ENCODE peak calls at places on chromosomes 1 and 21, in nine cellular contexts. E is K562, W is Peyer's patch, S is cardiac fibroblast, Z is right atrium auricular region, R is lower leg skin, T is cardiac muscle cell, Q is MCF 10A, B is astrocyte of the spinal cord. Y is an unnamed sample.

GRCh38 chr1:226638001-226638601 is 89.5 kb downstream of the STUM start:
- DNase-seq in Z (no peak), E (no peak), S (no peak), T (no peak), W (peak), B (no peak), Q (no peak), R (peak), Y (no peak)

GRCh38 chr1:193260925-193261324 is 74.5 kb upstream of the B3GALT2 start:
- DNase-seq in W (no peak), E (no peak), T (no peak), R (no peak), S (no peak), Q (no peak), B (no peak), Z (no peak), Y (no peak)

GRCh38 chr1:204989266-204990058 is 53.5 kb upstream of the CNTN2 start:
- DNase-seq in B (peak), R (peak), Z (no peak), W (peak), E (peak), Q (peak), T (peak), S (peak), Y (peak)

GRCh38 chr1:219900201-219900600 is 28.2 kb downstream of the SLC30A10 start:
- DNase-seq in B (peak), Q (no peak), Z (no peak), W (no peak), S (no peak), E (no peak), T (no peak), R (no peak), Y (no peak)

GRCh38 chr1:227318852-227319607 is 738 bp upstream of the CDC42BPA start:
- DNase-seq in B (peak), T (peak), W (no peak), Q (peak), E (peak), R (peak), S (peak), Z (peak), Y (peak)

GRCh38 chr1:51575406-51576084 is 41.3 kb upstream of the OSBPL9 start:
- DNase-seq in T (no peak), W (no peak), Z (no peak), Q (peak), R (no peak), E (no peak), B (peak), S (peak), Y (no peak)

GRCh38 chr1:211830330-211831142 is at the start of gene LPGAT1:
- DNase-seq in Z (peak), S (peak), W (peak), T (peak), B (peak), Q (peak), E (peak), R (peak), Y (peak)

GRCh38 chr1:1347663-1348419 is 1.4 kb downstream of the DVL1 start:
- DNase-seq in B (peak), R (no peak), T (peak), E (peak), W (peak), Z (no peak), Q (peak), S (no peak), Y (no peak)

GRCh38 chr1:205767248-205767647 is 8.0 kb downstream of the RAB29 start:
- DNase-seq in S (no peak), Z (no peak), Q (no peak), R (no peak), E (no peak), B (no peak), W (no peak), T (no peak), Y (no peak)

GRCh38 chr1:55034476-55035133 is 4.7 kb upstream of the PCSK9 start:
- DNase-seq in R (no peak), E (no peak), T (no peak), Q (no peak), B (no peak), Z (no peak), W (no peak), S (no peak), Y (no peak)

GRCh38 chr1:37682334-37682987 is 9.9 kb upstream of the CDCA8 start:
- DNase-seq in R (peak), B (peak), Q (peak), E (peak), S (peak), T (peak), Z (peak), W (peak), Y (peak)

GRCh38 chr21:41932576-41933258 is 21.1 kb downstream of the C2CD2 start:
- DNase-seq in E (peak), Q (peak), W (no peak), T (no peak), S (no peak), R (no peak), Z (peak), B (no peak), Y (no peak)

GRCh38 chr1:16112558-16113555 is 39.4 kb upstream of the FAM131C start:
- DNase-seq in Q (no peak), B (peak), T (peak), S (peak), W (peak), Z (no peak), R (no peak), E (no peak), Y (no peak)

GRCh38 chr1:153963850-153964331 is 554 bp upstream of the SLC39A1 start:
- DNase-seq in T (peak), Q (no peak), B (peak), Z (no peak), E (peak), W (peak), R (no peak), S (peak), Y (peak)

GRCh38 chr1:247317702-247318101 is 14.0 kb downstream of the ZNF496 start:
- DNase-seq in B (no peak), T (no peak), W (no peak), E (no peak), Z (no peak), R (no peak), Q (no peak), S (no peak), Y (no peak)

GRCh38 chr1:7290971-7291970 is 479.8 kb upstream of the VAMP3 start:
- DNase-seq in T (no peak), B (peak), Q (no peak), Z (no peak), S (peak), E (no peak), W (no peak), R (peak), Y (no peak)

GRCh38 chr1:73800376-73800775 is 397.6 kb downstream of the LRRIQ3 start:
- DNase-seq in T (no peak), S (peak), W (no peak), Z (no peak), B (peak), R (no peak), E (no peak), Q (peak), Y (no peak)

GRCh38 chr21:37176716-37177115 is 90.4 kb downstream of the VPS26C start:
- DNase-seq in S (no peak), W (no peak), B (no peak), T (no peak), E (no peak), Q (no peak), Z (no peak), R (no peak), Y (no peak)

GRCh38 chr1:153568367-153569099 is 2.9 kb upstream of the S100A2 start:
- DNase-seq in S (peak), W (peak), R (peak), E (peak), B (peak), Q (peak), Z (peak), T (peak), Y (peak)

GRCh38 chr1:66253330-66253921 is 280.5 kb upstream of the SGIP1 start:
- DNase-seq in R (no peak), W (no peak), T (peak), Z (no peak), S (peak), Q (peak), B (peak), E (peak), Y (peak)

GRCh38 chr1:69862906-69863305 is 295.2 kb downstream of the LRRC7 start:
- DNase-seq in T (no peak), W (no peak), B (no peak), Z (no peak), E (no peak), S (no peak), R (no peak), Q (no peak), Y (no peak)

GRCh38 chr1:37782491-37782890 is 11.2 kb upstream of the MANEAL start:
- DNase-seq in T (no peak), Q (no peak), B (no peak), E (no peak), R (peak), Z (no peak), S (no peak), W (no peak), Y (no peak)

GRCh38 chr1:47871799-47872353 is 125.3 kb downstream of the TRABD2B start:
- DNase-seq in R (no peak), T (peak), W (peak), E (no peak), B (no peak), S (no peak), Z (no peak), Q (peak), Y (no peak)

GRCh38 chr1:196400478-196401453 is 207.5 kb downstream of the KCNT2 start:
- DNase-seq in B (peak), W (no peak), R (peak), Q (peak), Z (peak), S (peak), E (no peak), T (no peak), Y (peak)

GRCh38 chr1:183804916-183805734 is at the start of gene RGL1:
- DNase-seq in R (peak), B (peak), Z (peak), Q (peak), T (peak), S (peak), W (peak), E (no peak), Y (peak)

GRCh38 chr1:44945992-44946391 is 40.4 kb downstream of the EIF2B3 start:
- DNase-seq in S (no peak), B (no peak), E (no peak), R (no peak), T (no peak), Z (no peak), W (no peak), Q (no peak), Y (no peak)

GRCh38 chr1:208252126-208252853 is 8.1 kb upstream of the PLXNA2 start:
- DNase-seq in S (no peak), W (no peak), R (no peak), T (peak), Z (no peak), Q (no peak), E (peak), B (no peak), Y (no peak)

GRCh38 chr1:226657788-226658537 is 81.1 kb downstream of the ITPKB start:
- DNase-seq in R (peak), B (no peak), S (no peak), Q (peak), W (peak), E (no peak), Z (no peak), T (no peak), Y (no peak)

GRCh38 chr1:210438928-210439841 is 110.5 kb downstream of the HHAT start:
- DNase-seq in B (peak), E (no peak), W (no peak), R (no peak), Z (no peak), S (peak), T (no peak), Q (peak), Y (no peak)

GRCh38 chr1:33334081-33334552 is 13.2 kb upstream of the A3GALT2 start:
- DNase-seq in Q (peak), E (no peak), R (peak), S (peak), B (no peak), Z (peak), W (no peak), T (no peak), Y (no peak)

GRCh38 chr1:84122780-84123382 is 21.2 kb upstream of the PRKACB start:
- DNase-seq in S (peak), R (no peak), W (no peak), E (peak), Z (no peak), B (peak), T (peak), Q (peak), Y (peak)

GRCh38 chr1:29249170-29249691 is 12.9 kb downstream of the PTPRU start:
- DNase-seq in B (peak), Z (no peak), Q (no peak), T (no peak), S (peak), E (peak), W (no peak), R (no peak), Y (peak)

GRCh38 chr1:93732514-93732913 is 50.9 kb upstream of the BCAR3 start:
- DNase-seq in S (no peak), R (no peak), W (no peak), Z (no peak), T (no peak), Q (no peak), E (no peak), B (no peak), Y (no peak)
- TF ChIP-seq CTCF in S (peak), R (no peak), W (no peak), Z (no peak), T (peak), Q (no peak), E (peak), B (peak), Y (no peak)

GRCh38 chr1:94599090-94599813 is 57.7 kb upstream of the F3 start:
- DNase-seq in W (no peak), B (no peak), Z (no peak), E (no peak), S (no peak), Q (peak), R (no peak), T (peak), Y (peak)

GRCh38 chr1:94597701-94598100 is 56.1 kb upstream of the F3 start:
- DNase-seq in T (no peak), Z (no peak), E (no peak), R (no peak), B (no peak), Q (peak), W (no peak), S (no peak), Y (no peak)

GRCh38 chr1:94593611-94594010 is 52.1 kb upstream of the F3 start:
- DNase-seq in T (no peak), Z (no peak), S (no peak), R (no peak), E (no peak), W (no peak), B (no peak), Q (no peak), Y (no peak)

GRCh38 chr1:94592566-94592920 is 51.0 kb upstream of the F3 start:
- DNase-seq in W (no peak), T (no peak), Q (no peak), S (no peak), Z (no peak), R (no peak), E (no peak), B (no peak), Y (no peak)

DNA sequence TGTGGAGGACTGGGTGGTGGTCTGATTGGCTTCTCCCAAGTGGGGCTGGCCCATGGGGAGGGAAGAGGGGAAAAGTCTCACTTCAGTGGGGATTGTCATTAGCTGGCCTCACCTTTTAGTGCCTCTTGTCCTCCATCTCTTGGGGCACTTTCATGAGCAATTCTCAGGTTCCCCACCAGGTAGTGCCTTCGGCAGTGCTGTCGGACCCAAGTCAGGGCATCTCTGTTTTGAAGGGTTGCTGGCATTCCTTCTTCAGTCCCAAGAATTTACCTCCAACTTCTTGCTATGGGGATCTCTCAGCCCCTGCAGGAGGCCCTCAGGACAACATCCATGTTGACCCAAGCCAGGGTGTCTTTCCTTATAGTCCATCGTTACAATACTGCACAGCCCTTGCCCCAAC is 54.7 kb upstream of the F3 start:
- DNase-seq in R (no peak), T (no peak), E (no peak), B (no peak), Q (no peak), S (no peak), W (no peak), Z (no peak), Y (no peak)
- TF ChIP-seq CTCF in R (no peak), T (no peak), E (no peak), B (no peak), Q (no peak), S (no peak), W (no peak), Z (no peak), Y (no peak)

DNA sequence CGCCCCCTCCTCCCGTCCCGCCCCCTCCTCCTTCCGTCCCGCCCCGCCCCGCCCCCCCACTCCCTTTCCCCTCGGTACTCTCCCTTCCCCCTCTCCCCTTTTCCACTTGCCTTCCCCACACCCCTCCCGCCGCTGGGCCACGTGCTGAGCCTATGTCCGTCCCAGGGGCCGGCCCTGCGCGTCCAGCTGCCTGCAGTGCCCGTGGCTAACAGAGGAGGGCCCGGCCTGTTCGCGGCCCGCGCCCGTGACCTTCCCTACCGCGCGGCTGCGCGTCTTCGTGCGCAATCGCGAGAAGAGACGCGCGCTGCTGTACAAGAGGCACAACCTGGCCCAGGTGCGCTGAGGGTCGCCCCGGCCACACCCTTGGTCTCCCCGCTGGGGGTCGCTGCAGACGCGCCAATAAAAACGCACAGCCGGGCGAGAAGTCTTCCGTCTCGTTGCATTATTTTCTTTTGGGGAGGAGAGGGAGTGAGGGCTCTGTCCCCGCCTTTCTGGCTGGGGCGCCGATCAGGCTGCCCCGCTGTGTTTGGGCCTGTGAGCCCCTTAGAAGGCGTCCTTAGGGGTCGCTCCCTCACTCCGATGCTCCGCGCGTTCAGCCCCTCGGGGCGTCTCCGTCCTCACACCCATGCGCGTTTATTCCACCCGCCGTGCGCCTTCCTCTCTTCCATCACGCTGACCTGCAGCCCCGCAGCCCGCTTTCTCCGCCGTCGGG is 28.0 kb downstream of the TRIM11 start:
- DNase-seq in E (peak), B (peak), S (peak), W (peak), R (peak), T (peak), Q (peak), Z (peak), Y (peak)
- TF ChIP-seq CTCF in E (peak), B (peak), S (no peak), W (peak), R (no peak), T (peak), Q (peak), Z (no peak), Y (peak)

GRCh38 chr1:89523597-89524368 is 846 bp upstream of the LRRC8B start:
- DNase-seq in Z (peak), R (no peak), Q (peak), S (peak), B (peak), E (peak), W (peak), T (no peak), Y (no peak)

GRCh38 chr1:89525169-89525855 is 683 bp downstream of the LRRC8B start:
- DNase-seq in E (peak), S (no peak), Z (no peak), W (no peak), Q (peak), B (no peak), R (peak), T (peak), Y (peak)

GRCh38 chr1:89527256-89527655 is 2.6 kb downstream of the LRRC8B start:
- DNase-seq in W (no peak), B (no peak), R (no peak), T (no peak), Q (no peak), E (no peak), S (no peak), Z (no peak), Y (no peak)

GRCh38 chr1:89527750-89528381 is 3.2 kb downstream of the LRRC8B start:
- DNase-seq in R (no peak), Z (no peak), E (no peak), Q (no peak), W (no peak), S (no peak), T (no peak), B (no peak), Y (no peak)

DNA sequence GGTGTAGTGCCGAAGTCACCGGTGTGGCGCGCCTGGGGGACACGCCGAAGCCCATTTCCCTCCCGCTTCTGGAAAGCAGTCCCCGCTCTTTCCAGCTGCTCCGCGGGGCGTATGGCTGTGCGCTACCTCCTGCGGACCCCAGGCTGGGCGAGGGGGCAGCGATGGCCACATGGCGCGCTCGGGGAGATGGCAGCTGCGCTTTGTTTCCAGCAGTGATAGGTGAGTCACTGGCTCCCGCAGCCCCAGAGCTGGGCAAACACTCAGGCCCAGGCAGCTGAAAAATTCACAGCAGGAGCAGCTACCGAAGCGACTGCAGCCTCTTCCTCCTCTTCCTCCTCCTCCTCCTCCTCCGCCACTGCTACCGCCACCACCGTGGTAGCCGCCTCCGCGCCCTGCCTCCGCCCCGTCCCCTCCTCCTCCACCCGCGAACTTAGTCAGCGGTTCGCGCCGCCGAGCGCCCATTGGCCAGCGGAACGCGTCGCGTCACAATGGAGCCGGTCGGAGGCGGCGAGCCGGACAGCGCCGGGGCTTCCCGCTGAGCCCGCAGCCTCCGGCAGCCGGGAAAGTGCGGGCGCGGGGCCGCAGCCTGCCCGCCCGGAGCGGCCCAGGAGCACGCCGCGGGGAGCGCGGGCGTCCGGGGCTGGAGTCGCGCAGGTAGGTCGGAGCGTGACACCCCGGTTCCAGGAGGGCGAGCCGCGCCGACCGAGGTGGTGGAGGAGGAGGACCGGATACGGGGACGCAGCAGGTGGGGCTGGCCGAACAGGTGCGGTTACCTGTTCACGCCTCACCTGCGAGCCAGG is at the start of gene LRRC8B:
- DNase-seq in Q (peak), Z (peak), E (peak), S (peak), B (peak), W (peak), R (peak), T (peak), Y (peak)
- TF ChIP-seq CTCF in Q (no peak), Z (no peak), E (no peak), S (no peak), B (no peak), W (no peak), R (no peak), T (no peak), Y (no peak)

GRCh38 chr1:97646071-97646470 is 274.8 kb downstream of the DPYD start:
- DNase-seq in Z (no peak), T (no peak), R (no peak), W (no peak), E (no peak), B (no peak), Q (no peak), S (no peak), Y (no peak)
- TF ChIP-seq CTCF in Z (no peak), T (no peak), R (no peak), W (no peak), E (no peak), B (no peak), Q (no peak), S (no peak), Y (no peak)

GRCh38 chr1:182293119-182293589 is 98.4 kb downstream of the GLUL start:
- DNase-seq in Z (no peak), S (no peak), W (no peak), B (no peak), R (no peak), E (no peak), Q (no peak), T (no peak), Y (no peak)
- TF ChIP-seq CTCF in Z (no peak), S (no peak), W (no peak), B (no peak), R (no peak), E (no peak), Q (no peak), T (no peak), Y (no peak)

GRCh38 chr1:202599669-202600431 is 110.4 kb downstream of the SYT2 start:
- DNase-seq in W (peak), B (peak), E (peak), T (peak), S (peak), Z (no peak), Q (peak), R (peak), Y (peak)
- TF ChIP-seq CTCF in W (peak), B (peak), E (peak), T (peak), S (peak), Z (peak), Q (peak), R (no peak), Y (peak)

Y was measured in endothelial cell.